ENCODE peak calls at places on chromosomes 11 and 22, in four cellular contexts. One of them, this sample, is unnamed.

GRCh38 chr11:27012254-27012921 is 18.5 kb downstream of the FIBIN start:
- DNase-seq in substantia nigra: no peak
- DNase-seq in stimulated activated CD4-positive, alpha-beta T cell treated with anti-CD3 and anti-CD28 coated beads, Interleukin-12 subunit alpha, Interleukin-12 subunit beta, amount 100 ng/mL, for 4 hours: no peak
- DNase-seq in activated T-cell treated with anti-CD3 and anti-CD28 coated beads, Interleukin-2, amount 50 U/mL, for 24 hours: no peak
- DNase-seq in this sample: peak

GRCh38 chr11:119560961-119561360 is 138.0 kb upstream of the THY1 start:
- DNase-seq in substantia nigra: no peak
- DNase-seq in stimulated activated CD4-positive, alpha-beta T cell treated with anti-CD3 and anti-CD28 coated beads, Interleukin-12 subunit alpha, Interleukin-12 subunit beta, amount 100 ng/mL, for 4 hours: no peak
- DNase-seq in activated T-cell treated with anti-CD3 and anti-CD28 coated beads, Interleukin-2, amount 50 U/mL, for 24 hours: no peak
- DNase-seq in this sample: no peak

GRCh38 chr11:26572770-26573402 is 823 bp upstream of the MUC15 start:
- DNase-seq in substantia nigra: no peak
- DNase-seq in stimulated activated CD4-positive, alpha-beta T cell treated with anti-CD3 and anti-CD28 coated beads, Interleukin-12 subunit alpha, Interleukin-12 subunit beta, amount 100 ng/mL, for 4 hours: no peak
- DNase-seq in activated T-cell treated with anti-CD3 and anti-CD28 coated beads, Interleukin-2, amount 50 U/mL, for 24 hours: no peak
- DNase-seq in this sample: no peak

GRCh38 chr11:130478204-130478701 is 29.8 kb downstream of the ADAMTS15 start:
- DNase-seq in substantia nigra: no peak
- DNase-seq in stimulated activated CD4-positive, alpha-beta T cell treated with anti-CD3 and anti-CD28 coated beads, Interleukin-12 subunit alpha, Interleukin-12 subunit beta, amount 100 ng/mL, for 4 hours: no peak
- DNase-seq in activated T-cell treated with anti-CD3 and anti-CD28 coated beads, Interleukin-2, amount 50 U/mL, for 24 hours: no peak
- DNase-seq in this sample: peak

GRCh38 chr11:33259869-33260268 is 2.7 kb downstream of the HIPK3 start:
- DNase-seq in substantia nigra: no peak
- DNase-seq in stimulated activated CD4-positive, alpha-beta T cell treated with anti-CD3 and anti-CD28 coated beads, Interleukin-12 subunit alpha, Interleukin-12 subunit beta, amount 100 ng/mL, for 4 hours: no peak
- DNase-seq in activated T-cell treated with anti-CD3 and anti-CD28 coated beads, Interleukin-2, amount 50 U/mL, for 24 hours: no peak
- DNase-seq in this sample: no peak

GRCh38 chr11:134159652-134160051 is 64.1 kb downstream of the NCAPD3 start:
- DNase-seq in substantia nigra: no peak
- DNase-seq in stimulated activated CD4-positive, alpha-beta T cell treated with anti-CD3 and anti-CD28 coated beads, Interleukin-12 subunit alpha, Interleukin-12 subunit beta, amount 100 ng/mL, for 4 hours: no peak
- DNase-seq in activated T-cell treated with anti-CD3 and anti-CD28 coated beads, Interleukin-2, amount 50 U/mL, for 24 hours: no peak
- DNase-seq in this sample: no peak

GRCh38 chr11:69983897-69984438 is 94.1 kb upstream of the ANO1 start:
- DNase-seq in substantia nigra: no peak
- DNase-seq in stimulated activated CD4-positive, alpha-beta T cell treated with anti-CD3 and anti-CD28 coated beads, Interleukin-12 subunit alpha, Interleukin-12 subunit beta, amount 100 ng/mL, for 4 hours: no peak
- DNase-seq in activated T-cell treated with anti-CD3 and anti-CD28 coated beads, Interleukin-2, amount 50 U/mL, for 24 hours: no peak
- DNase-seq in this sample: no peak

GRCh38 chr11:126585388-126586302 is 230.2 kb downstream of the ST3GAL4 start:
- DNase-seq in substantia nigra: no peak
- DNase-seq in stimulated activated CD4-positive, alpha-beta T cell treated with anti-CD3 and anti-CD28 coated beads, Interleukin-12 subunit alpha, Interleukin-12 subunit beta, amount 100 ng/mL, for 4 hours: no peak
- DNase-seq in activated T-cell treated with anti-CD3 and anti-CD28 coated beads, Interleukin-2, amount 50 U/mL, for 24 hours: no peak
- DNase-seq in this sample: peak

GRCh38 chr22:47352920-47353700 is 590.7 kb downstream of the TBC1D22A start:
- DNase-seq in substantia nigra: no peak
- DNase-seq in stimulated activated CD4-positive, alpha-beta T cell treated with anti-CD3 and anti-CD28 coated beads, Interleukin-12 subunit alpha, Interleukin-12 subunit beta, amount 100 ng/mL, for 4 hours: no peak
- DNase-seq in activated T-cell treated with anti-CD3 and anti-CD28 coated beads, Interleukin-2, amount 50 U/mL, for 24 hours: no peak
- DNase-seq in this sample: no peak

GRCh38 chr22:30324008-30324730 is 2.6 kb downstream of the TBC1D10A start:
- DNase-seq in substantia nigra: no peak
- DNase-seq in stimulated activated CD4-positive, alpha-beta T cell treated with anti-CD3 and anti-CD28 coated beads, Interleukin-12 subunit alpha, Interleukin-12 subunit beta, amount 100 ng/mL, for 4 hours: no peak
- DNase-seq in activated T-cell treated with anti-CD3 and anti-CD28 coated beads, Interleukin-2, amount 50 U/mL, for 24 hours: no peak
- DNase-seq in this sample: peak

GRCh38 chr22:31544481-31545480 is 48.4 kb downstream of the SFI1 start:
- DNase-seq in substantia nigra: no peak
- DNase-seq in stimulated activated CD4-positive, alpha-beta T cell treated with anti-CD3 and anti-CD28 coated beads, Interleukin-12 subunit alpha, Interleukin-12 subunit beta, amount 100 ng/mL, for 4 hours: no peak
- DNase-seq in activated T-cell treated with anti-CD3 and anti-CD28 coated beads, Interleukin-2, amount 50 U/mL, for 24 hours: no peak
- DNase-seq in this sample: no peak

GRCh38 chr11:66880484-66881211 is 23.8 kb downstream of the LRFN4 start:
- DNase-seq in substantia nigra: peak
- DNase-seq in stimulated activated CD4-positive, alpha-beta T cell treated with anti-CD3 and anti-CD28 coated beads, Interleukin-12 subunit alpha, Interleukin-12 subunit beta, amount 100 ng/mL, for 4 hours: no peak
- DNase-seq in activated T-cell treated with anti-CD3 and anti-CD28 coated beads, Interleukin-2, amount 50 U/mL, for 24 hours: no peak
- DNase-seq in this sample: peak

GRCh38 chr11:128506999-128507591 is 80.3 kb downstream of the ETS1 start:
- DNase-seq in substantia nigra: no peak
- DNase-seq in stimulated activated CD4-positive, alpha-beta T cell treated with anti-CD3 and anti-CD28 coated beads, Interleukin-12 subunit alpha, Interleukin-12 subunit beta, amount 100 ng/mL, for 4 hours: no peak
- DNase-seq in activated T-cell treated with anti-CD3 and anti-CD28 coated beads, Interleukin-2, amount 50 U/mL, for 24 hours: peak
- DNase-seq in this sample: peak

GRCh38 chr22:19178065-19178658 is 374 bp downstream of the SLC25A1 start:
- DNase-seq in substantia nigra: peak
- DNase-seq in stimulated activated CD4-positive, alpha-beta T cell treated with anti-CD3 and anti-CD28 coated beads, Interleukin-12 subunit alpha, Interleukin-12 subunit beta, amount 100 ng/mL, for 4 hours: peak
- DNase-seq in activated T-cell treated with anti-CD3 and anti-CD28 coated beads, Interleukin-2, amount 50 U/mL, for 24 hours: no peak
- DNase-seq in this sample: peak

GRCh38 chr11:61657566-61657965 is 22.6 kb upstream of the DAGLA start:
- DNase-seq in substantia nigra: no peak
- DNase-seq in stimulated activated CD4-positive, alpha-beta T cell treated with anti-CD3 and anti-CD28 coated beads, Interleukin-12 subunit alpha, Interleukin-12 subunit beta, amount 100 ng/mL, for 4 hours: no peak
- DNase-seq in activated T-cell treated with anti-CD3 and anti-CD28 coated beads, Interleukin-2, amount 50 U/mL, for 24 hours: no peak
- DNase-seq in this sample: no peak

This sample was measured in myocyte.